ENCODE peak calls at places on chromosomes 1 and 21, in four cellular contexts. P is HepG2, B is A549, K is K562. N is an unnamed sample.

GRCh38 chr1:42660907-42661500 is 2.8 kb downstream of the PPIH start:
- DNase-seq in B (no peak), P (no peak), K (no peak), N (no peak)

GRCh38 chr1:151720190-151720953 is 950 bp upstream of the RIIAD1 start:
- DNase-seq in P (no peak), K (no peak), B (no peak), N (no peak)

GRCh38 chr1:54053745-54054437 is 483 bp downstream of the TCEANC2 start:
- DNase-seq in K (no peak), P (no peak), B (no peak), N (no peak)

GRCh38 chr1:109083923-109084322 is 6.6 kb upstream of the TMEM167B start:
- DNase-seq in K (no peak), P (peak), B (no peak), N (no peak)

GRCh38 chr1:208134491-208134890 is 109.7 kb downstream of the PLXNA2 start:
- DNase-seq in K (no peak), B (no peak), P (no peak), N (peak)

GRCh38 chr1:18743233-18743632 is 112.6 kb downstream of the PAX7 start:
- DNase-seq in K (peak), P (no peak), B (no peak), N (peak)

GRCh38 chr1:93595266-93595665 is 86.4 kb downstream of the BCAR3 start:
- DNase-seq in P (no peak), K (no peak), B (no peak), N (no peak)

GRCh38 chr1:30417001-30417700 is 306.2 kb downstream of the MATN1 start:
- DNase-seq in K (no peak), B (no peak), P (no peak), N (no peak)

GRCh38 chr1:179002552-179003345 is 22.9 kb upstream of the FAM20B start:
- DNase-seq in B (peak), K (peak), P (peak), N (peak)

GRCh38 chr1:117367769-117368059 is 465 bp downstream of the MAN1A2 start:
- DNase-seq in P (no peak), K (no peak), B (no peak), N (no peak)

GRCh38 chr1:156114919-156115513 is 505 bp downstream of the LMNA start:
- DNase-seq in P (no peak), B (no peak), K (no peak), N (peak)

GRCh38 chr1:105023719-105024118 is 1274.0 kb downstream of the AMY1C start:
- DNase-seq in K (no peak), B (no peak), P (no peak), N (no peak)

GRCh38 chr21:36052860-36053766 is 7.2 kb downstream of the SETD4 start:
- DNase-seq in B (no peak), K (no peak), P (no peak), N (no peak)

GRCh38 chr1:206470692-206471414 is 577 bp downstream of the IKBKE start:
- DNase-seq in P (peak), B (no peak), K (peak), N (peak)

GRCh38 chr1:163337631-163338030 is 15.9 kb downstream of the NUF2 start:
- DNase-seq in K (no peak), P (no peak), B (no peak), N (no peak)

GRCh38 chr1:156436319-156437043 is 64.1 kb downstream of the MEF2D start:
- DNase-seq in K (no peak), B (no peak), P (no peak), N (peak)

GRCh38 chr1:110243581-110243980 is 33.5 kb downstream of the KCNC4 start:
- DNase-seq in K (no peak), P (no peak), B (no peak), N (peak)
- TF ChIP-seq HMGXB4 in K (no peak), P (no peak), B (no peak), N (no peak)

GRCh38 chr1:114286179-114286578 is 132.5 kb upstream of the SYT6 start:
- DNase-seq in P (no peak), K (no peak), B (no peak), N (no peak)
- TF ChIP-seq HMGXB4 in P (no peak), K (no peak), B (no peak), N (no peak)

GRCh38 chr1:182288749-182289604 is 102.6 kb downstream of the GLUL start:
- DNase-seq in B (no peak), P (peak), K (no peak), N (no peak)

GRCh38 chr1:182295697-182296096 is 95.9 kb downstream of the GLUL start:
- DNase-seq in P (no peak), K (no peak), B (no peak), N (no peak)

GRCh38 chr1:182293119-182293589 is 98.4 kb downstream of the GLUL start:
- DNase-seq in P (peak), B (no peak), K (no peak), N (no peak)

GRCh38 chr1:182291584-182292192 is 99.9 kb downstream of the GLUL start:
- DNase-seq in B (no peak), K (no peak), P (peak), N (no peak)

GRCh38 chr1:182292193-182292741 is 99.3 kb downstream of the GLUL start:
- DNase-seq in P (peak), B (no peak), K (no peak), N (no peak)
- TF ChIP-seq HMGXB4 in P (no peak), B (no peak), K (no peak), N (no peak)

GRCh38 chr1:97947751-97948150 is 26.9 kb upstream of the DPYD start:
- DNase-seq in P (no peak), K (no peak), B (no peak), N (no peak)
- TF ChIP-seq HMGXB4 in P (no peak), K (no peak), B (no peak), N (no peak)

GRCh38 chr21:25835397-25835796 is 100.6 kb downstream of the GABPA start:
- DNase-seq in K (no peak), P (no peak), B (no peak), N (no peak)
- TF ChIP-seq HMGXB4 in K (no peak), P (no peak), B (no peak), N (no peak)

GRCh38 chr1:147882535-147882934 is 20.1 kb upstream of the GJA8 start:
- DNase-seq in P (no peak), K (no peak), B (no peak), N (no peak)
- TF ChIP-seq HMGXB4 in P (no peak), K (no peak), B (no peak), N (no peak)

DNA sequence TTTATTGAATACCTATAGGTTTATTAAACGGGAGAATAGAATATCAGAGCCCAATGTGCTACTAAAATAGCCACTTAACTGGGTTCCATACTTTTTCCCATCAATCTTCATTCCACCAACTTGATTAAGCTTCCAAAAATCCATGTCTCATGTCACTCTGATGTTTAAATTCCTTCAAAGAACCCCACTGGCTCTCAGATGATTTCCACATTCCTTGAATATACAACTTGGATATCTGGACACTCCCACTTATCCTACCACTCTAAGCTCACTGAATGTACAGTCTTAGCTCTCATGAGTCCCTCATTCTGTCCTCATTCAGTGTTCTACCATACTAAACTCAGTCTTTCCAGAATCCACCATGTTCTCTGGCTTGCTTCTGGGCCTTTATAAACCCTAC is 21.1 kb downstream of the COL11A1 start:
- DNase-seq in B (no peak), K (no peak), P (no peak), N (no peak)
- TF ChIP-seq HMGXB4 in B (no peak), K (no peak), P (no peak), N (no peak)